ENCODE peak calls at places on chromosomes 12 and 14, in four cellular contexts. F is HCT116, C is endodermal cell, B is GM23248. L is an unnamed sample.

GRCh38 chr12:108517288-108518100 is 2.4 kb downstream of the FICD start:
- DNase-seq in F (no peak), C (peak; percentile 57), B (no peak), L (no peak)

GRCh38 chr12:89525002-89525823 is 617 bp upstream of the GALNT4 start:
- DNase-seq in F (no peak), C (peak; percentile 90), B (peak; percentile 64), L (peak; percentile 42)

GRCh38 chr14:100849432-100849831 is 23.5 kb downstream of the MEG3 start:
- DNase-seq in F (no peak), C (no peak), B (peak; percentile 71), L (peak; percentile 49)

GRCh38 chr12:53232641-53233538 is 881 bp upstream of the RARG start:
- DNase-seq in F (no peak), C (peak; percentile 90), B (peak; percentile 78), L (peak; percentile 49)

GRCh38 chr14:77353469-77354141 is 23.3 kb downstream of the TMED8 start:
- DNase-seq in F (no peak), C (no peak), B (no peak), L (no peak)

GRCh38 chr12:10140001-10140400 is 10.0 kb upstream of the CLEC7A start:
- DNase-seq in F (peak; percentile 44), C (peak; percentile 76), B (peak; percentile 80), L (peak; percentile 63)

GRCh38 chr14:22416193-22416592 is 172.8 kb downstream of the DAD1 start:
- DNase-seq in F (no peak), C (no peak), B (no peak), L (no peak)

GRCh38 chr12:124036117-124037109 is 63.4 kb downstream of the ZNF664 start:
- DNase-seq in F (peak; percentile 15), C (peak; percentile 78), B (peak; percentile 68), L (peak; percentile 70)

GRCh38 chr12:92186038-92186470 is 40.4 kb upstream of the BTG1 start:
- DNase-seq in F (no peak), C (no peak), B (no peak), L (no peak)

GRCh38 chr14:83638725-83639124 is 1891.2 kb upstream of the FLRT2 start:
- DNase-seq in F (no peak), C (no peak), B (no peak), L (no peak)

GRCh38 chr12:122917508-122918227 is 21.7 kb upstream of the VPS37B start:
- DNase-seq in F (no peak), C (no peak), B (peak; percentile 66), L (peak; percentile 93)

GRCh38 chr12:123269980-123270379 is 1.7 kb downstream of the CDK2AP1 start:
- DNase-seq in F (no peak), C (no peak), B (no peak), L (peak; percentile 26)

GRCh38 chr12:120614873-120615272 is 25.6 kb upstream of the CABP1 start:
- DNase-seq in F (no peak), C (no peak), B (no peak), L (no peak)

GRCh38 chr14:51547260-51547659 is 104.5 kb upstream of the FRMD6 start:
- DNase-seq in F (peak; percentile 68), C (no peak), B (peak; percentile 98), L (peak; percentile 99)

GRCh38 chr14:40694026-40694425 is 912.6 kb upstream of the LRFN5 start:
- DNase-seq in F (no peak), C (no peak), B (peak; percentile 4), L (no peak)

GRCh38 chr12:24679135-24679534 is 269.8 kb downstream of the BCAT1 start:
- DNase-seq in F (no peak), C (no peak), B (peak; percentile 0), L (no peak)

GRCh38 chr12:77734489-77734888 is 96.2 kb upstream of the NAV3 start:
- DNase-seq in F (no peak), C (no peak), B (peak; percentile 71), L (no peak)

GRCh38 chr12:13981296-13981962 is at the start of gene GRIN2B:
- DNase-seq in F (peak; percentile 2), C (peak; percentile 80), B (no peak), L (no peak)
- H3K9ac ChIP-seq in F (peak within 1 kb of the TSS; percentile 67), C (peak within 1 kb of the TSS; percentile 23), B (no peak within 1 kb of the TSS), L (no peak within 1 kb of the TSS)

GRCh38 chr14:54362089-54362504 is 34.7 kb upstream of the CDKN3 start:
- DNase-seq in F (no peak), C (peak; percentile 89), B (no peak), L (no peak)
- H3K9ac ChIP-seq in F (no peak overlapping the region), C (no peak overlapping the region), B (no peak overlapping the region), L (no peak overlapping the region)

DNA sequence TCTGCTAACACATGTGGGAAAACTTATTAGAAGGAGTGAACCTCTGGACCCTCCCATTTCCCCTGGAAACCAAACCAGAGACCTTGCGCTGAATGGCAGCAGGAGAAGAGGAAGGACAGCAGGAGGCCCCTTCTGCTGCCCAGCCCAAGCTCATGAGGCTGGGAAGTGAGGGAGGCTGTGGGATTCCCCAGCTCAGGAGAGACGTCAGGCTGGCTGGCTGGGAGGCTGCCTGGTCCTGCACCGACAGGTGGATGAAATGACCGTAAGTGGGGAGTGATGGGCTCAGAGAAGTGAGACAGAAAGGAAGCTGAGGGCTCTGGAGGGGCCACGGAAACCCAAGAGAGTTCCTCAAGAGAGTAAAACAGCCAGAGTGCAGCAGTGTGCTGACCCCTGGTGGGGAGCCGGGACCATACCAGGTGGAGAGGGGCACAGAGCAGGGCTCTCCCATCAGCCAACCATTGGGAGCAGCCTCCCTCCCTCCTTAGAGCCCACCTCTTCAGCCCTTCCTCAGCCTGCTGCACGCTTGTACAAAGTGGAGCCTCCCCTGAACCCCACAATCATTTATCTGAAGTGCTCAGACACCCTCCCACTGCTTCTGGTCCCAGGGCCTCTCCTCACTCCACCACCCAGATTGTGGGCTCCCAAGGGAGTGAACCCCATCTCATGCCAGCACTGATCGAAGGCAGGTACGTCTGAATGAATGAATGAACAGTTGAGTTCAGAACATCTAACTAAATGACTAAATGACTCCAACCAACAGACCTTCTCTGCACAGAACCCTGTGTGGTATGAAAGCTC is 14.0 kb downstream of the TAMALIN start:
- DNase-seq in F (no peak), C (peak; percentile 97), B (peak; percentile 62), L (peak; percentile 44)
- H3K9ac ChIP-seq in F (no peak overlapping the region), C (no peak overlapping the region), B (no peak overlapping the region), L (no peak overlapping the region)

GRCh38 chr14:21025374-21026151 is 702 bp upstream of the NDRG2 start:
- DNase-seq in F (no peak), C (peak; percentile 89), B (no peak), L (no peak)
- H3K9ac ChIP-seq in F (peak overlapping the region; percentile 66), C (no peak overlapping the region), B (no peak overlapping the region), L (no peak overlapping the region)

GRCh38 chr14:55805250-55805649 is 225.2 kb downstream of the KTN1 start:
- DNase-seq in F (no peak), C (no peak), B (no peak), L (no peak)

GRCh38 chr14:55802986-55803431 is 223.0 kb downstream of the KTN1 start:
- DNase-seq in F (peak; percentile 91), C (no peak), B (peak; percentile 52), L (peak; percentile 99)

GRCh38 chr14:55804198-55804553 is 224.2 kb downstream of the KTN1 start:
- DNase-seq in F (no peak), C (no peak), B (no peak), L (no peak)

GRCh38 chr14:55801121-55801520 is 221.1 kb downstream of the KTN1 start:
- DNase-seq in F (no peak), C (no peak), B (no peak), L (no peak)

GRCh38 chr14:55803506-55804197 is 223.6 kb downstream of the KTN1 start:
- DNase-seq in F (peak; percentile 85), C (no peak), B (no peak), L (peak; percentile 50)
- H3K9ac ChIP-seq in F (peak overlapping the region; percentile 32), C (no peak overlapping the region), B (no peak overlapping the region), L (peak overlapping the region; percentile 10)

GRCh38 chr12:42468853-42469252 is 120.7 kb downstream of the PRICKLE1 start:
- DNase-seq in F (no peak), C (no peak), B (peak; percentile 34), L (peak; percentile 20)
- H3K9ac ChIP-seq in F (no peak overlapping the region), C (no peak overlapping the region), B (no peak overlapping the region), L (no peak overlapping the region)

GRCh38 chr12:116201908-116202307 is 75.6 kb downstream of the MED13L start:
- DNase-seq in F (no peak), C (no peak), B (peak; percentile 53), L (no peak)
- H3K9ac ChIP-seq in F (no peak overlapping the region), C (no peak overlapping the region), B (peak overlapping the region; percentile 1), L (no peak overlapping the region)

GRCh38 chr14:74571441-74571841 is 40.6 kb downstream of the LTBP2 start:
- DNase-seq in F (no peak), C (no peak), B (peak; percentile 85), L (peak; percentile 43)
- H3K9ac ChIP-seq in F (peak overlapping the region; percentile 54), C (no peak overlapping the region), B (peak overlapping the region; percentile 76), L (peak overlapping the region; percentile 80)

DNA sequence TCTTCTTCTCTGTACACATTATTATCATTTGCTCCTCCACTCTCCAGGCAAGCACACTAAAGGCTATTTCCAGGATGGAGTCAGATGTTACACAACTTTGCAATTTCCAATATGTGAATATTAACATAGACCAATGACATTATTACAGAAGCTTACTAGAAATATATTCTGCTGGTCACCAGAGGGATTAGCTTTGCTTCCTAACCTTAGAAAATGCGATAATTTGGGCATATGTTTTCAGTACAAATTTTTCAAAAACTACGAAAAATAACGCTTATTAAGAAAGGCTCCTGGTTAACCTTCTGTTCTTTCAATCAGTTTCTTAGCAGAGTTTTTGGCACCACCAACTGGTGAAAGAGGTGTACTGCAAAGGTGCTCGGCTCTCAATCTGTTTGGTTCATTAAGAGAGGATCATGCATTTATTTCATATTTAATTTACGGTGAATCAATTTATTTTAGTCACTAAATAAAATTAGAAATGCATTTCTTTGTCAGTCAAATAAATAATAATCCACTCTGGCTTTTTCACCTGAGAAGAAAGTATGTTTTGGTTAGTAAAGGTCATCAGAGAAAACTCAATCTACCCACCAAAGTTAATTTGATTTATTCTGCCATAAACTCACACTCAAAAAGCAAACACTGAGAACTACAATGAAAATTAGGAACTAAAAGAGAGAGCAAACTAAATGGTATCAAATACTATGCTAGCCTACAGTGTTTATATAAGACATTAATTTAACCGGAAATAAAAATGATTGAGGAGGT is 39.2 kb downstream of the EFCAB11 start:
- DNase-seq in F (peak; percentile 57), C (peak; percentile 81), B (peak; percentile 86), L (peak; percentile 86)
- H3K9ac ChIP-seq in F (no peak overlapping the region), C (no peak overlapping the region), B (peak overlapping the region; percentile 52), L (peak overlapping the region; percentile 19)